ENCODE peak calls at places on chromosome 6, in four cellular contexts. F, M, V and I are unnamed samples.

GRCh38 chr6:24882295-24882694 is 53.5 kb downstream of the RIPOR2 start:
- DNase-seq in F (no peak), V (no peak), M (peak), I (no peak)

GRCh38 chr6:17700421-17701416 is 6.0 kb downstream of the NUP153 start:
- DNase-seq in F (no peak), V (no peak), M (no peak), I (no peak)

GRCh38 chr6:65760285-65760684 is 53.3 kb upstream of the EYS start:
- DNase-seq in F (no peak), V (no peak), M (no peak), I (no peak)

GRCh38 chr6:44022671-44023352 is 104.4 kb downstream of the MRPL14 start:
- DNase-seq in M (no peak), V (no peak), F (no peak), I (no peak)

GRCh38 chr6:119035459-119035858 is 43.0 kb downstream of the FAM184A start:
- DNase-seq in V (no peak), F (no peak), M (no peak), I (no peak)

GRCh38 chr6:168901076-168901475 is 352.6 kb downstream of the THBS2 start:
- DNase-seq in M (no peak), F (no peak), V (no peak), I (no peak)

GRCh38 chr6:43669050-43669921 is 18.3 kb downstream of the MRPS18A start:
- DNase-seq in F (peak), M (peak), V (no peak), I (peak)

GRCh38 chr6:108755257-108756240 is 92.7 kb upstream of the ARMC2 start:
- DNase-seq in F (peak), M (peak), V (no peak), I (no peak)

GRCh38 chr6:120056085-120056484 is 706.5 kb upstream of the MAN1A1 start:
- DNase-seq in V (peak), F (no peak), M (no peak), I (no peak)

GRCh38 chr6:125301435-125302391 is at the start of gene HDDC2:
- DNase-seq in M (peak), F (peak), V (peak), I (no peak)

GRCh38 chr6:29680416-29680815 is 536 bp downstream of the ZFP57 start:
- DNase-seq in F (no peak), V (no peak), M (no peak), I (no peak)

GRCh38 chr6:74606488-74607135 is 599.2 kb downstream of the COL12A1 start:
- DNase-seq in F (no peak), M (peak), V (no peak), I (peak)

GRCh38 chr6:30828027-30828962 is 56.0 kb upstream of the DDR1 start:
- DNase-seq in V (peak), M (peak), F (peak), I (peak)

GRCh38 chr6:119443993-119444641 is 94.6 kb upstream of the MAN1A1 start:
- DNase-seq in V (no peak), F (no peak), M (no peak), I (no peak)

GRCh38 chr6:148342146-148343027 is at the start of gene SASH1:
- DNase-seq in F (peak), M (peak), V (peak), I (no peak)

GRCh38 chr6:81562169-81562568 is 190.3 kb downstream of the TENT5A start:
- DNase-seq in F (peak), M (peak), V (no peak), I (peak)

GRCh38 chr6:9131201-9131600 is 695.9 kb upstream of the SLC35B3 start:
- DNase-seq in M (no peak), V (no peak), F (no peak), I (no peak)

GRCh38 chr6:134446228-134446848 is 128.4 kb upstream of the SGK1 start:
- DNase-seq in M (peak), F (no peak), V (no peak), I (peak)

GRCh38 chr6:108797951-108798671 is 50.1 kb upstream of the ARMC2 start:
- DNase-seq in V (no peak), M (no peak), F (no peak), I (no peak)

GRCh38 chr6:133809406-133809805 is 79.5 kb upstream of the TCF21 start:
- DNase-seq in M (no peak), V (no peak), F (no peak), I (no peak)

GRCh38 chr6:125995972-125996580 is 9.7 kb downstream of the TRMT11 start:
- DNase-seq in V (peak), M (peak), F (peak), I (no peak)

GRCh38 chr6:26607434-26608230 is 10.9 kb downstream of the ABT1 start:
- DNase-seq in M (peak), V (peak), F (peak), I (peak)

GRCh38 chr6:89079611-89080213 is 839 bp upstream of the PNRC1 start:
- DNase-seq in M (peak), V (peak), F (peak), I (peak)

GRCh38 chr6:29831776-29832175 is 4.2 kb downstream of the HLA-G start:
- DNase-seq in V (no peak), F (no peak), M (no peak), I (no peak)

GRCh38 chr6:41824571-41825569 is 37.4 kb downstream of the TOMM6 start:
- DNase-seq in M (no peak), F (no peak), V (no peak), I (no peak)

GRCh38 chr6:2839195-2839981 is 2.3 kb downstream of the SERPINB1 start:
- DNase-seq in V (no peak), F (no peak), M (peak), I (no peak)

GRCh38 chr6:137738931-137739504 is 128.0 kb upstream of the TNFAIP3 start:
- DNase-seq in V (no peak), F (no peak), M (no peak), I (no peak)

GRCh38 chr6:137740347-137740746 is 126.7 kb upstream of the TNFAIP3 start:
- DNase-seq in V (no peak), F (no peak), M (no peak), I (no peak)

GRCh38 chr6:137743493-137743892 is 123.6 kb upstream of the TNFAIP3 start:
- DNase-seq in M (no peak), F (no peak), V (no peak), I (no peak)

GRCh38 chr6:137739544-137739943 is 127.5 kb upstream of the TNFAIP3 start:
- DNase-seq in M (no peak), F (no peak), V (no peak), I (no peak)

GRCh38 chr6:137740967-137741761 is 125.9 kb upstream of the TNFAIP3 start:
- DNase-seq in M (no peak), F (no peak), V (no peak), I (no peak)
- TF ChIP-seq CTCF in M (no peak), F (no peak), V (peak), I (no peak)

DNA sequence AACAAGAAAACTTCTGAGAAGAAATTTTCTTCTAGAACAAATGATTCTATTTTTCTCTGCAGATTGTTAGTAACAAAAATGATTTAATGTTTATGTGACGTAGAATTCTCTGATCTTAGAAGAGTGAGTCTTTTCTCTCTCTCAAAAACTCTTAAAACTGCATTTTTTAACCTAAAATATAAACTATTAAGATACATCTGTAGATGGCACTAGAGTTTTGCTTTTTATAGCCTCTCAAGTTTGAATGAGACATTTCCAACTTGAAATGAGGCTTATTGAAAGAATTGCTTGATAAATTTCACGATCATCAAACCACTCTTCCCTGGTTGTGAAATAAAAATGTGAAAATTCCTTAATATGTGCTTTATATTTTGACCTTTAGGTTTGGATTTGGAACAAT is 53.8 kb downstream of the PHF3 start:
- DNase-seq in F (no peak), V (no peak), M (no peak), I (no peak)
- TF ChIP-seq CTCF in F (no peak), V (no peak), M (peak), I (no peak)

DNA sequence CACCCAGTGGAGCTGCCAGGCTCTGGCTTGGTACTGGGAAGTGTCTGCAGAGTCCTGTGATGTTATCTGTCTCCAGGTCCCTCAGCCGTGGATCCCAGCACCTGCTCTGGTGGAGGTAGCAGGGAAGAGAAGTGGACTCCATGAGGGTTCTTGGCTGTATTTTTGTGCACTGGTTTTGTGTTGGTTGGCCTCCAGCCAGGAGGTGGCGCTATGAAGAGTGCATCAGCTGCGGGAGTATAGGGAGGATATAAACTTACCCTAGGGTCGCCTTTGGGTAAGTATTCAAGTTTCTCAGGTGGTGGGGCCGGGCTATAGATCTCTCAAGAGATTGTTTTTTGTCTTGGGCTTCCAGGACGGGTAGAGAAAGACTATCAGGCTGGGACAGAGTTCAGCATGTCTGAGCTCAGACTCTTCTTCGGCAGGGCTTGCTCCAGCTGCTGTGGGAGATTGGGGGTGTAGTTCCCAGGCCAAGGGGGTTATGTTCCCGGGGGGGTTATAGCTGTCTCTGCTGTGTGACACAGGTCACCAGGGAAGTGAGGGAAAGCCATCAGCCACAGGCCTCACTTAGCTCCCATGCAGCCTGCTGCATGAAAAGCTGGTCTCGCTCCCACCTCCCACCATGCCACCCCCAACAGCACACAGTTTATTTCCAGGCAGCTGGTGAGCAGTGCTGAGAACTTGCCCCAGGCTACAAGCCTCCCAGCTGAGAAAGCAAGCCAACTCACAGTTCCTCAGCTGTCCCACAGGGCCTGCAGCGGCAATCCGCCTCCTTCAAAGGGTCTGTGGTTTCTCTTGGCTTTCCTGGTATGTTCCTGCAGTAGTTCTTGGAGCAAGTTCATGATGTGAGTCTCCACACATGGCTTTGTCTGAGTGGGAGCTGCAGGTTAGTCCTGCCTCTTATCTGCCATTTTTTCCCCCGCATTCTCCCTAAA is 115.7 kb downstream of the AIG1 start:
- DNase-seq in F (no peak), V (no peak), M (peak), I (peak)
- TF ChIP-seq CTCF in F (peak), V (no peak), M (peak), I (no peak)

GRCh38 chr6:22145823-22146379 is 150.9 kb downstream of the PRL start:
- DNase-seq in V (no peak), F (peak), M (peak), I (peak)
- TF ChIP-seq CTCF in V (no peak), F (peak), M (no peak), I (peak)